ENCODE peak calls at places on chromosomes 16 and 17, in four cellular contexts. R, X, N and D are unnamed samples.

GRCh38 chr17:6712854-6713129 is 377 bp downstream of the SLC13A5 start:
- DNase-seq in X (no peak), R (no peak), N (no peak), D (no peak)

GRCh38 chr17:63275318-63275967 is 170.7 kb downstream of the CYB561 start:
- DNase-seq in N (peak; percentile 90), R (no peak), X (peak; percentile 7), D (peak; percentile 38)

GRCh38 chr17:2264023-2264860 is 39.3 kb downstream of the SMG6 start:
- DNase-seq in X (no peak), N (no peak), R (no peak), D (no peak)

GRCh38 chr16:86383488-86384262 is 126.7 kb upstream of the FOXF1 start:
- DNase-seq in R (no peak), X (no peak), N (no peak), D (peak; percentile 39)

GRCh38 chr17:77944390-77945222 is 13.9 kb upstream of the TNRC6C start:
- DNase-seq in R (no peak), N (no peak), X (no peak), D (no peak)

GRCh38 chr17:6699997-6700947 is 12.9 kb downstream of the SLC13A5 start:
- DNase-seq in X (no peak), R (no peak), N (no peak), D (no peak)

GRCh38 chr16:68076560-68076959 is 8.6 kb upstream of the NFATC3 start:
- DNase-seq in X (no peak), R (no peak), N (no peak), D (no peak)

GRCh38 chr17:40290629-40291296 is 3.1 kb downstream of the CDC6 start:
- DNase-seq in R (no peak), N (peak; percentile 60), X (no peak), D (no peak)

GRCh38 chr17:69105907-69106730 is 35.6 kb downstream of the ABCA6 start:
- DNase-seq in N (no peak), R (no peak), X (no peak), D (no peak)

GRCh38 chr17:64240741-64241347 is 22.2 kb downstream of the TEX2 start:
- DNase-seq in R (peak; percentile 79), X (no peak), N (peak; percentile 26), D (no peak)

GRCh38 chr17:42009170-42009569 is 8.1 kb downstream of the DNAJC7 start:
- DNase-seq in R (no peak), X (no peak), N (no peak), D (no peak)

GRCh38 chr17:11391134-11391533 is 150.1 kb downstream of the SHISA6 start:
- DNase-seq in X (no peak), R (no peak), N (no peak), D (no peak)

GRCh38 chr17:60154616-60155426 is 5.0 kb downstream of the CA4 start:
- DNase-seq in N (peak; percentile 23), X (no peak), R (peak; percentile 45), D (no peak)

GRCh38 chr17:40177275-40177874 is at the start of gene RAPGEFL1:
- DNase-seq in X (peak; percentile 89), R (peak; percentile 80), N (peak; percentile 86), D (no peak)

GRCh38 chr16:51937771-51938170 is 609.2 kb downstream of the TOX3 start:
- DNase-seq in R (no peak), X (no peak), N (no peak), D (no peak)

GRCh38 chr16:58187092-58187491 is 10.8 kb downstream of the CSNK2A2 start:
- DNase-seq in X (no peak), R (no peak), N (no peak), D (no peak)

GRCh38 chr16:15576960-15577958 is 65.7 kb downstream of the MARF1 start:
- DNase-seq in N (no peak), R (no peak), X (no peak), D (no peak)

GRCh38 chr16:80347900-80348299 is 192.9 kb upstream of the DYNLRB2 start:
- DNase-seq in X (no peak), R (no peak), N (no peak), D (no peak)

GRCh38 chr17:27530791-27531391 is 74.6 kb downstream of the KSR1 start:
- DNase-seq in N (no peak), R (peak; percentile 25), X (no peak), D (no peak)

GRCh38 chr16:11561440-11561797 is 25.3 kb downstream of the LITAF start:
- DNase-seq in R (no peak), X (no peak), N (no peak), D (no peak)

GRCh38 chr16:22369221-22369811 is 5.1 kb downstream of the CDR2 start:
- DNase-seq in R (no peak), N (no peak), X (no peak), D (no peak)

GRCh38 chr16:2527784-2528100 is 3.5 kb downstream of the CEMP1 start:
- DNase-seq in R (no peak), N (no peak), X (no peak), D (no peak)

GRCh38 chr17:72467841-72468653 is 347.2 kb downstream of the SOX9 start:
- DNase-seq in R (no peak), N (peak; percentile 76), X (no peak), D (no peak)

GRCh38 chr17:35849469-35850348 is 19.0 kb downstream of the HEATR9 start:
- DNase-seq in N (peak; percentile 44), X (peak; percentile 61), R (no peak), D (no peak)

GRCh38 chr16:77790964-77791363 is 2.6 kb downstream of the VAT1L start:
- DNase-seq in X (no peak), N (no peak), R (no peak), D (no peak)

GRCh38 chr17:55421179-55421934 is at the start of gene MMD:
- DNase-seq in N (peak; percentile 71), X (no peak), R (peak; percentile 26), D (peak; percentile 60)

GRCh38 chr17:1302761-1303160 is 23.3 kb downstream of the TRARG1 start:
- DNase-seq in R (no peak), X (no peak), N (no peak), D (no peak)

GRCh38 chr16:87766485-87766797 is 655 bp upstream of the KLHDC4 start:
- DNase-seq in R (no peak), X (no peak), N (no peak), D (no peak)

GRCh38 chr17:66533572-66533971 is 231.2 kb downstream of the PRKCA start:
- DNase-seq in R (no peak), N (no peak), X (no peak), D (no peak)

GRCh38 chr16:17245727-17246576 is 224.8 kb downstream of the XYLT1 start:
- DNase-seq in X (no peak), N (no peak), R (no peak), D (no peak)

GRCh38 chr17:38533241-38533640 is 72.5 kb downstream of the SRCIN1 start:
- DNase-seq in X (no peak), N (no peak), R (no peak), D (no peak)

GRCh38 chr17:11177340-11177739 is 63.7 kb upstream of the SHISA6 start:
- DNase-seq in N (no peak), X (no peak), R (no peak), D (no peak)

GRCh38 chr16:8184854-8185253 is 405.5 kb downstream of the TMEM114 start:
- DNase-seq in R (no peak), X (no peak), N (no peak), D (no peak)

GRCh38 chr17:28982191-28982793 is 23.5 kb downstream of the SEZ6 start:
- DNase-seq in X (peak; percentile 45), N (no peak), R (no peak), D (no peak)

GRCh38 chr17:2594657-2595085 is 1.2 kb downstream of the PAFAH1B1 start:
- DNase-seq in R (no peak), N (no peak), X (peak; percentile 28), D (no peak)